ENCODE peak calls at places on chromosomes 11 and 22, in nine cellular contexts. P is HS-5, B is mucosa of descending colon, J is KG1, Q is AG10803, H is Kasumi-1, E is activated T-cell treated with anti-CD3 and anti-CD28 coated beads for 1 hour, V is left colon, Z is lung. A is an unnamed sample.

GRCh38 chr11:22244986-22245592 is 52.2 kb downstream of the ANO5 start:
- DNase-seq in P (peak), B (no peak), J (no peak), Q (peak), H (peak), E (peak), V (no peak), Z (peak), A (peak)

GRCh38 chr11:574632-575323 is 1.5 kb upstream of the PHRF1 start:
- DNase-seq in P (no peak), B (peak), J (no peak), Q (no peak), H (no peak), E (no peak), V (no peak), Z (no peak), A (peak)

GRCh38 chr22:38751422-38752346 is 4.1 kb downstream of the SUN2 start:
- DNase-seq in P (no peak), B (peak), J (peak), Q (no peak), H (peak), E (peak), V (peak), Z (peak), A (peak)

GRCh38 chr11:9267680-9268079 is 2.5 kb upstream of the DENND5A start:
- DNase-seq in P (no peak), B (no peak), J (no peak), Q (no peak), H (no peak), E (no peak), V (no peak), Z (no peak), A (no peak)

GRCh38 chr11:75577198-75577597 is 15.1 kb downstream of the SERPINH1 start:
- DNase-seq in P (no peak), B (no peak), J (no peak), Q (peak), H (peak), E (peak), V (no peak), Z (no peak), A (peak)

GRCh38 chr11:44842219-44842618 is 108.5 kb downstream of the TP53I11 start:
- DNase-seq in P (peak), B (no peak), J (no peak), Q (peak), H (no peak), E (no peak), V (no peak), Z (no peak), A (no peak)

GRCh38 chr11:91091564-91091963 is 868.7 kb upstream of the CHORDC1 start:
- DNase-seq in P (no peak), B (no peak), J (no peak), Q (no peak), H (no peak), E (no peak), V (no peak), Z (no peak), A (no peak)

GRCh38 chr11:22703561-22703960 is 37.1 kb downstream of the GAS2 start:
- DNase-seq in P (no peak), B (no peak), J (no peak), Q (no peak), H (no peak), E (no peak), V (no peak), Z (no peak), A (no peak)

GRCh38 chr11:105100206-105100605 is 39.4 kb downstream of the CARD18 start:
- DNase-seq in P (no peak), B (no peak), J (no peak), Q (no peak), H (no peak), E (no peak), V (no peak), Z (no peak), A (peak)

GRCh38 chr11:76209956-76210885 is 3.9 kb upstream of the WNT11 start:
- DNase-seq in P (no peak), B (peak), J (peak), Q (peak), H (peak), E (no peak), V (peak), Z (no peak), A (peak)

GRCh38 chr22:44261861-44262595 is 50.7 kb downstream of the SHISAL1 start:
- DNase-seq in P (no peak), B (no peak), J (no peak), Q (no peak), H (no peak), E (no peak), V (no peak), Z (no peak), A (no peak)

GRCh38 chr22:43090130-43090789 is 1.1 kb upstream of the TTLL1 start:
- DNase-seq in P (peak), B (no peak), J (peak), Q (peak), H (peak), E (no peak), V (peak), Z (peak), A (peak)

GRCh38 chr11:56849250-56849649 is 100.8 kb upstream of the OR9G4 start:
- DNase-seq in P (no peak), B (no peak), J (no peak), Q (no peak), H (no peak), E (no peak), V (no peak), Z (no peak), A (no peak)

GRCh38 chr11:19742595-19743292 is 30.1 kb downstream of the NAV2 start:
- DNase-seq in P (peak), B (peak), J (no peak), Q (peak), H (peak), E (peak), V (peak), Z (peak), A (peak)

GRCh38 chr11:123674297-123674696 is 19.9 kb upstream of the SCN3B start:
- DNase-seq in P (no peak), B (no peak), J (no peak), Q (no peak), H (no peak), E (no peak), V (no peak), Z (no peak), A (no peak)

GRCh38 chr11:55106391-55106790 is 155.6 kb upstream of the TRIM48 start:
- DNase-seq in P (no peak), B (no peak), J (no peak), Q (no peak), H (no peak), E (no peak), V (no peak), Z (no peak), A (no peak)

GRCh38 chr11:34354782-34355181 is 3.0 kb downstream of the ABTB2 start:
- DNase-seq in P (no peak), B (no peak), J (no peak), Q (peak), H (no peak), E (no peak), V (no peak), Z (no peak), A (no peak)

GRCh38 chr11:71108013-71108865 is 144.1 kb downstream of the SHANK2 start:
- DNase-seq in P (no peak), B (no peak), J (no peak), Q (no peak), H (no peak), E (no peak), V (peak), Z (no peak), A (no peak)

GRCh38 chr22:31162015-31162765 is 2.2 kb downstream of the RNF185 start:
- DNase-seq in P (no peak), B (no peak), J (no peak), Q (peak), H (no peak), E (no peak), V (no peak), Z (no peak), A (no peak)

GRCh38 chr11:77515483-77515882 is 41.6 kb upstream of the PAK1 start:
- DNase-seq in P (no peak), B (no peak), J (no peak), Q (no peak), H (no peak), E (no peak), V (peak), Z (no peak), A (no peak)

GRCh38 chr11:68673991-68674390 is 10.4 kb upstream of the GAL start:
- DNase-seq in P (no peak), B (no peak), J (no peak), Q (no peak), H (no peak), E (no peak), V (no peak), Z (no peak), A (no peak)

GRCh38 chr22:19877626-19878339 is 23.1 kb upstream of the GNB1L start:
- DNase-seq in P (no peak), B (peak), J (no peak), Q (peak), H (no peak), E (no peak), V (peak), Z (no peak), A (no peak)

GRCh38 chr22:38452373-38453064 is 2.5 kb downstream of the KCNJ4 start:
- DNase-seq in P (no peak), B (no peak), J (no peak), Q (peak), H (no peak), E (no peak), V (no peak), Z (no peak), A (no peak)

GRCh38 chr11:67291481-67292381 is 2.6 kb downstream of the ANKRD13D start:
- DNase-seq in P (no peak), B (peak), J (no peak), Q (no peak), H (no peak), E (no peak), V (no peak), Z (no peak), A (no peak)

GRCh38 chr22:25795437-25795836 is 53.4 kb downstream of the MYO18B start:
- DNase-seq in P (no peak), B (no peak), J (no peak), Q (no peak), H (no peak), E (no peak), V (no peak), Z (no peak), A (no peak)

GRCh38 chr11:119366690-119367620 is 14.5 kb downstream of the USP2 start:
- DNase-seq in P (no peak), B (no peak), J (no peak), Q (no peak), H (no peak), E (no peak), V (no peak), Z (no peak), A (no peak)

GRCh38 chr11:93849751-93850584 is 450 bp downstream of the VSTM5 start:
- DNase-seq in P (no peak), B (peak), J (no peak), Q (peak), H (no peak), E (no peak), V (peak), Z (no peak), A (no peak)

GRCh38 chr22:37021710-37022482 is 2.4 kb downstream of the MPST start:
- DNase-seq in P (no peak), B (no peak), J (peak), Q (peak), H (peak), E (peak), V (peak), Z (no peak), A (no peak)

GRCh38 chr11:8038811-8039529 is 42.0 kb upstream of the TUB start:
- DNase-seq in P (no peak), B (no peak), J (no peak), Q (no peak), H (no peak), E (no peak), V (peak), Z (peak), A (no peak)

GRCh38 chr22:33917744-33918406 is 2.4 kb downstream of the LARGE1 start:
- DNase-seq in P (no peak), B (no peak), J (no peak), Q (peak), H (no peak), E (no peak), V (no peak), Z (no peak), A (no peak)

GRCh38 chr11:43969543-43969942 is 27.1 kb downstream of the C11orf96 start:
- DNase-seq in P (no peak), B (no peak), J (no peak), Q (no peak), H (peak), E (no peak), V (no peak), Z (no peak), A (no peak)

GRCh38 chr22:19816372-19817119 is 38.1 kb downstream of the GNB1L start:
- DNase-seq in P (no peak), B (no peak), J (no peak), Q (no peak), H (no peak), E (no peak), V (no peak), Z (no peak), A (no peak)

GRCh38 chr22:40203568-40203967 is 25.8 kb downstream of the TNRC6B start:
- DNase-seq in P (no peak), B (no peak), J (no peak), Q (peak), H (no peak), E (no peak), V (no peak), Z (no peak), A (peak)

GRCh38 chr11:61814242-61814957 is 2.4 kb downstream of the FADS1 start:
- DNase-seq in P (no peak), B (no peak), J (no peak), Q (peak), H (peak), E (no peak), V (peak), Z (peak), A (no peak)

GRCh38 chr11:75986966-75987365 is 172.0 kb downstream of the UVRAG start:
- DNase-seq in P (no peak), B (no peak), J (no peak), Q (no peak), H (no peak), E (no peak), V (no peak), Z (no peak), A (no peak)